ENCODE peak calls at places on chromosomes 6 and 20, in nine cellular contexts. B is ACHN, D is heart right ventricle, M is GM19239, O is HFF-Myc, S is iris pigment epithelial cell, W is AG09309, X is Panc1, C is substantia nigra. Y is an unnamed sample.

GRCh38 chr20:10438217-10438616 is 3.1 kb downstream of the SLX4IP start:
- DNase-seq in D (no peak), C (no peak), B (no peak), S (no peak), W (no peak), M (no peak), X (no peak), O (no peak), Y (no peak)

GRCh38 chr20:38628580-38629470 is 27.2 kb downstream of the ARHGAP40 start:
- DNase-seq in B (no peak), M (no peak), C (no peak), O (no peak), W (no peak), D (no peak), S (no peak), X (no peak), Y (no peak)

GRCh38 chr6:33317418-33317667 is 201 bp downstream of the ZBTB22 start:
- DNase-seq in M (no peak), B (no peak), S (no peak), C (peak; percentile 60), X (no peak), O (no peak), W (no peak), D (no peak), Y (no peak)

GRCh38 chr20:13936781-13937576 is 53.4 kb downstream of the SEL1L2 start:
- DNase-seq in X (no peak), O (no peak), D (no peak), S (no peak), C (no peak), W (no peak), B (no peak), M (no peak), Y (no peak)

GRCh38 chr6:73511796-73512195 is 9.0 kb downstream of the EEF1A1 start:
- DNase-seq in C (no peak), S (no peak), M (no peak), W (no peak), B (no peak), O (no peak), X (no peak), D (no peak), Y (no peak)

GRCh38 chr6:137952247-137952646 is 85.2 kb downstream of the TNFAIP3 start:
- DNase-seq in W (no peak), S (no peak), B (no peak), C (no peak), X (no peak), D (no peak), O (no peak), M (no peak), Y (no peak)

GRCh38 chr6:152605901-152606390 is 31.2 kb downstream of the SYNE1 start:
- DNase-seq in W (no peak), C (no peak), M (no peak), X (no peak), S (peak; percentile 24), O (no peak), D (no peak), B (no peak), Y (no peak)

GRCh38 chr6:44161997-44162338 is 3.3 kb downstream of the CAPN11 start:
- DNase-seq in B (no peak), M (no peak), X (no peak), S (peak; percentile 60), W (no peak), C (no peak), O (no peak), D (no peak), Y (no peak)

GRCh38 chr6:154361476-154361875 is 4.9 kb upstream of the IPCEF1 start:
- DNase-seq in M (no peak), B (no peak), D (no peak), X (no peak), S (no peak), W (no peak), C (no peak), O (no peak), Y (no peak)

GRCh38 chr20:53981752-53982437 is 88.5 kb downstream of the BCAS1 start:
- DNase-seq in D (no peak), W (no peak), B (no peak), C (no peak), O (no peak), M (no peak), X (no peak), S (peak; percentile 4), Y (no peak)

GRCh38 chr6:53984163-53984562 is 127.1 kb upstream of the MLIP start:
- DNase-seq in X (peak; percentile 64), S (peak; percentile 98), C (no peak), D (no peak), M (no peak), W (peak; percentile 78), O (peak; percentile 80), B (peak; percentile 77), Y (no peak)

GRCh38 chr6:138159246-138159645 is 2.5 kb upstream of the ARFGEF3 start:
- DNase-seq in O (no peak), W (no peak), C (no peak), M (no peak), X (no peak), B (no peak), S (no peak), D (no peak), Y (no peak)

GRCh38 chr20:62744761-62745160 is 36.1 kb downstream of the NTSR1 start:
- DNase-seq in C (no peak), M (no peak), D (peak; percentile 1), S (no peak), B (no peak), W (no peak), X (no peak), O (no peak), Y (no peak)

GRCh38 chr6:42428326-42429041 is 23.2 kb downstream of the TRERF1 start:
- DNase-seq in S (no peak), O (no peak), C (no peak), D (peak; percentile 64), X (no peak), M (peak; percentile 41), B (no peak), W (no peak), Y (no peak)

Y was measured in dorsolateral prefrontal cortex.